ENCODE peak calls at places on chromosomes 1 and 21, in four cellular contexts. R, B, L and I are unnamed samples.
A peak's percentile ranks its signal among the peaks of the same experiment; 100 is the strongest.

GRCh38 chr1:217009376-217009775 is 286.1 kb upstream of the ESRRG start:
- DNase-seq in R (no peak), L (no peak), B (no peak), I (no peak)

GRCh38 chr1:178161516-178161915 is 67.6 kb downstream of the RASAL2 start:
- DNase-seq in L (no peak), B (peak; percentile 76), R (no peak), I (no peak)

GRCh38 chr1:172971241-172971640 is 79.5 kb downstream of the TNFSF18 start:
- DNase-seq in R (no peak), L (no peak), B (no peak), I (no peak)

GRCh38 chr1:201637282-201638076 is 98.6 kb downstream of the NAV1 start:
- DNase-seq in L (no peak), B (peak; percentile 73), R (no peak), I (no peak)

GRCh38 chr1:148372731-148373130 is 110.4 kb downstream of the PPIAL4G start:
- DNase-seq in R (no peak), B (no peak), L (peak; percentile 20), I (peak; percentile 74)

GRCh38 chr1:201504179-201504631 is 2.7 kb downstream of the CSRP1 start:
- DNase-seq in R (no peak), B (peak; percentile 58), L (no peak), I (no peak)

GRCh38 chr1:76826072-76826827 is 41.0 kb upstream of the ST6GALNAC5 start:
- DNase-seq in L (no peak), B (peak; percentile 5), R (no peak), I (no peak)

GRCh38 chr1:172936088-172936487 is 114.7 kb downstream of the TNFSF18 start:
- DNase-seq in R (no peak), B (no peak), L (no peak), I (no peak)

GRCh38 chr1:85504417-85504816 is 39.5 kb upstream of the DDAH1 start:
- DNase-seq in L (no peak), R (no peak), B (no peak), I (no peak)

GRCh38 chr1:26287033-26287711 is 7.3 kb downstream of the SH3BGRL3 start:
- DNase-seq in B (no peak), R (no peak), L (peak; percentile 72), I (peak; percentile 93)

GRCh38 chr1:209607102-209607794 is 23.7 kb downstream of the CAMK1G start:
- DNase-seq in L (no peak), R (no peak), B (no peak), I (peak; percentile 68)

GRCh38 chr1:95229042-95229441 is 5.0 kb upstream of the RWDD3 start:
- DNase-seq in R (no peak), B (no peak), L (no peak), I (no peak)

GRCh38 chr1:14263207-14263606 is 335.3 kb upstream of the KAZN start:
- DNase-seq in B (no peak), R (no peak), L (no peak), I (no peak)

GRCh38 chr1:6301526-6301925 is 40.6 kb upstream of the GPR153 start:
- DNase-seq in R (no peak), L (no peak), B (no peak), I (no peak)

GRCh38 chr1:204113900-204114299 is 37.9 kb downstream of the ETNK2 start:
- DNase-seq in B (peak; percentile 18), L (no peak), R (no peak), I (no peak)

DNA sequence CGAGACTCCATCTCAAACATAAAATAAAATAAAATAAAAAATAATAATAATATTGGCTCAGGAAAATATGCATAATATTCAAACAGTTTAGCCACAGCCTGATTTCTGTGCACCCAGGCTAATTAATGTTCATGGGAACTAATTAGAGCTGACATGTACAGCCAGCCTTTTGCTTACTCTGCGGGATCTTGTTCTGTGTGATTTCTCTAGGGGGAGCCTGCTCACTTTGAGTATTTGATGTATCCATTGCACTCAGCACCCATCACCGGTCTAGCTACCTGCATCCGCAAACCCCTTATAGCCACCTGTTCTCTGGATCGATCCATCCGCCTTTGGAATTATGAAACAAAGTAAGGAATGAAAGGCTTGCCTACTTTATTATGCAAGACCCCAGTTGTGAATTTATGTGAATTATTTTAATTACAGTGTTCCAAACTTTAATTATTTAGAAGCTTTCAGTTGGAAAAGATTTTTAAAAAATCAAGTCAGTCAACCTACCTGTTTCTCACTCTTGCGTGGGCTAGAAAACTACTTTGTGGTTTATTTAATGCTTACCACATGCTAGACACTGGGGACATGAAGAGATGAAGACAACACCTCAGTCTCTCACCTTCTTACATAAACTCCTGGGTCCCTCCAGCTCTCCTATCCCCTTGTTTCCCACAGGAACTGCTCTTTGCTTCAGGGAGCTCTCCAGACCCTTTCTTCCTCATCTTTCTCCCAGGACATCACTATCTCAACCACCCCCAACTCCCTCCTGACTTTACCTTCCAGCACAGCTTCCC is 25.4 kb downstream of the CFAP57 start:
- DNase-seq in B (no peak), L (no peak), R (no peak), I (no peak)
- TF ChIP-seq CTCF in B (no peak), L (no peak), R (no peak), I (no peak)

DNA sequence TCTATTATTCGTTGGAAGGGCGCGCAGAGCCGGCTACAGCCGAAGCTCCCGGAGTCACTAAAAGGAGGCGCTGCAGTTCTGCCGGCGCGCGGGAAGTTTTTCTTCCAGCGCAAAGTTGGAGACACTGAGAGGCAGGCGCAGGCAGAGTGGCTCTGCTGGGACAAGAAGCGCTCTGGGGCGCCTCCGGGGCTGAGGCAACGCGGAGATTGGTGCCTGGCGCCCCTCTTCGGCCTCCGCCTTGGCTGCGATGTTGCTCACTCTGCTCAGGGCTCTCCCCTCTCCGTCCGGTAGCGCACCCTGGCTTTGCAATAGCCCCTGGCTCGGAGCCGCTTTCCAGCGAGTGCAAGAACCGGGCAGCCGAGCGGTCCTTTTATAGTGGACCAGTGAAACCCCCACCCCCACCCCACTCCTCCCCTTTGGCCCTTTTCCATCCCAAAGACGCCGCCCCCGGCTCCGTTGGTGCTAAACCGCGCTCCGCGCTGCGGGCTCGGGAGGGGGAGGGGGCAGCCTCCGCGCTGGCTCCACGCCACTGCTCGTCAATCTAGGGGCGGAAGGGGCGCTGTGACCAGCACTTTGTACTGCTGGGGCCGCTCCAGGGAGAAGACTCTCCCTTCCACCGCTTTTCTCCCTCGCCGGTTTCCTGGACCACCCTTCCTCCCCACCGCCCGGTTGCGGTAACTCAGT is at the start of gene ADAMTS1:
- DNase-seq in R (peak; percentile 94), B (peak; percentile 97), L (no peak), I (peak; percentile 26)
- TF ChIP-seq CTCF in R (peak; percentile 1), B (no peak), L (no peak), I (no peak)

DNA sequence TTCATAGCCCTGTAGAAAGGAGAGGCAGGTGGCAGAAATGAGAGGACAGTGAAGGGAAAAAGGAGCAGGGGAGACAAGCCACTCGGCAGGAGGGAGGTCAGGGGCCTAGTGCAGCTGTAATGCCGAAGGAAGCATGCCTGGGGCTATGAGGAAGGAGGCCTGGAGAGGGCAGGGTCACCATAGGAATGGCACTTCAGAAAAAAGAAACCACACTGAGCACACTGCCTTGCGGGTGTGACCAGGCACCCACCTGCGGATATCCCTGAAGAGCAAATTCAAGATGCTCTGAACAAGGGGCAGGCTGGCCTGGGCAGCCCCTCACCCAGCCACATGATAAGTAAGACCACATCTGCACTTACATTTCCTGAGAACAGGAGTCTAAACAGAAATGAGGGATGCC is 104.7 kb downstream of the JAK1 start:
- DNase-seq in R (no peak), L (no peak), B (peak; percentile 31), I (peak; percentile 16)
- TF ChIP-seq CTCF in R (no peak), L (no peak), B (no peak), I (no peak)

DNA sequence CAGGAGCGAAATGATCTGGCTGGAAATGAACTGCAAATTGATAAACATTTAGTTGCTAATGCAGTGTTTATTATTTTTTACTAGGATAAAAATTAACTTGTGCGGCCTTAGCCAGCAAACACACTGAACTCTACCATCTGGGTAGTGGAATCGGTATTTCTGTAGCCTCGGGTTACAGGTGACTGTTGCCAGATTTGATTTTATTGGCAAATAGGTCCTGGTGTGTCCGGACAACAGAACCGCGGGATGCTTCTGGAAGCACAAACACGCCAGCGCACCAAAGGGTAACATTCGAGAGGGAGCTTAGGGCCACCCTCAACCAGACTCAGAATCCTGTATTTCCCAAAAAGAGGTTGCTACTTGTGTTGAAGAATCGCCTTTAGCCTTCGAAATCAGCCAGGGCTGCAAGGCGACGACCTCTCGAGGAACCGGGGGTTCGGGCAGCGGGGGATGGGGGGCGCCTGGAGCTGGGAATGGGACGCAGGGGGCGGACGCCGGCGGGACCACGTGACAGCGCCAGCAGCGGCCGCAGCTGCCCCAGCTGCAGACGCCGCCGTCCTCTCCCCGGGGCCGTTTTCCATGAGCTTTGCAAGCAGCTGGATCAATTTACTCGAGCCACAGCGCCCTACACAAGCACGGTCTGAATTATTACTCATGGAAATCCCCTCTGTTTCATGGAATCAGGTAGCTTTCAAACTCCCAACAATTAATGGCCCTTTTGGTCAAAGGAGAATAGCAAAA is 158.8 kb downstream of the TOMM20 start:
- DNase-seq in L (no peak), R (peak; percentile 53), B (peak; percentile 73), I (no peak)
- TF ChIP-seq CTCF in L (no peak), R (no peak), B (no peak), I (no peak)